ENCODE peak calls at places on chromosome 17, in eight cellular contexts. U, C, F, P, Y, V, K and Q are unnamed samples.

GRCh38 chr17:62309381-62309780 is 71.0 kb upstream of the EFCAB3 start:
- DNase-seq in U (no peak), V (no peak), Y (no peak), C (peak; percentile 21), K (no peak), F (no peak), P (no peak), Q (no peak)

GRCh38 chr17:36885161-36885735 is 52.0 kb upstream of the LHX1 start:
- DNase-seq in P (no peak), K (no peak), Y (no peak), C (no peak), V (no peak), U (no peak), F (no peak), Q (peak; percentile 44)

GRCh38 chr17:15468142-15468541 is 721 bp upstream of the CDRT4 start:
- DNase-seq in P (no peak), C (no peak), V (no peak), Y (no peak), K (no peak), U (no peak), F (no peak), Q (no peak)

GRCh38 chr17:30234954-30235353 is 543 bp downstream of the SLC6A4 start:
- DNase-seq in K (no peak), V (no peak), C (no peak), Y (no peak), P (no peak), F (no peak), U (no peak), Q (no peak)

GRCh38 chr17:80476877-80477646 is 655 bp upstream of the NPTX1 start:
- DNase-seq in V (no peak), F (no peak), P (no peak), U (no peak), K (no peak), C (no peak), Y (no peak), Q (no peak)

GRCh38 chr17:8832711-8833352 is 33.7 kb upstream of the MFSD6L start:
- DNase-seq in P (no peak), K (no peak), C (no peak), F (peak; percentile 85), Y (no peak), U (peak; percentile 67), V (peak; percentile 49), Q (no peak)

GRCh38 chr17:78324391-78325075 is 35.3 kb downstream of the SOCS3 start:
- DNase-seq in F (peak; percentile 71), P (peak; percentile 97), U (peak; percentile 50), K (no peak), V (no peak), Y (no peak), C (no peak), Q (peak; percentile 68)

GRCh38 chr17:22277595-22277994 is 585.3 kb downstream of the KCNJ18 start:
- DNase-seq in C (no peak), P (no peak), F (no peak), V (no peak), K (no peak), U (no peak), Y (no peak), Q (no peak)

GRCh38 chr17:7576432-7576937 is 3.0 kb upstream of the CD68 start:
- DNase-seq in Y (no peak), P (no peak), K (no peak), U (no peak), V (no peak), C (no peak), F (no peak), Q (no peak)

GRCh38 chr17:29345066-29345465 is 45.1 kb upstream of the TAOK1 start:
- DNase-seq in K (no peak), Y (no peak), C (no peak), F (no peak), U (no peak), P (no peak), V (no peak), Q (no peak)

GRCh38 chr17:69710926-69711325 is 296.4 kb downstream of the MAP2K6 start:
- DNase-seq in P (no peak), K (no peak), C (peak; percentile 35), Y (peak; percentile 60), F (no peak), V (no peak), U (no peak), Q (no peak)

GRCh38 chr17:74936470-74936799 is 737 bp downstream of the OTOP3 start:
- DNase-seq in K (no peak), F (no peak), Y (no peak), V (no peak), U (no peak), P (no peak), C (no peak), Q (no peak)

GRCh38 chr17:74938194-74938950 is 2.7 kb downstream of the OTOP3 start:
- DNase-seq in U (no peak), Y (no peak), F (no peak), V (no peak), K (no peak), P (no peak), C (no peak), Q (no peak)

GRCh38 chr17:74939534-74939933 is 3.8 kb downstream of the OTOP3 start:
- DNase-seq in V (no peak), P (no peak), C (no peak), K (no peak), U (no peak), Y (no peak), F (no peak), Q (no peak)

GRCh38 chr17:74935585-74936469 is at the start of gene OTOP3:
- DNase-seq in F (peak; percentile 65), V (no peak), K (no peak), C (no peak), Y (no peak), U (no peak), P (no peak), Q (no peak)

DNA sequence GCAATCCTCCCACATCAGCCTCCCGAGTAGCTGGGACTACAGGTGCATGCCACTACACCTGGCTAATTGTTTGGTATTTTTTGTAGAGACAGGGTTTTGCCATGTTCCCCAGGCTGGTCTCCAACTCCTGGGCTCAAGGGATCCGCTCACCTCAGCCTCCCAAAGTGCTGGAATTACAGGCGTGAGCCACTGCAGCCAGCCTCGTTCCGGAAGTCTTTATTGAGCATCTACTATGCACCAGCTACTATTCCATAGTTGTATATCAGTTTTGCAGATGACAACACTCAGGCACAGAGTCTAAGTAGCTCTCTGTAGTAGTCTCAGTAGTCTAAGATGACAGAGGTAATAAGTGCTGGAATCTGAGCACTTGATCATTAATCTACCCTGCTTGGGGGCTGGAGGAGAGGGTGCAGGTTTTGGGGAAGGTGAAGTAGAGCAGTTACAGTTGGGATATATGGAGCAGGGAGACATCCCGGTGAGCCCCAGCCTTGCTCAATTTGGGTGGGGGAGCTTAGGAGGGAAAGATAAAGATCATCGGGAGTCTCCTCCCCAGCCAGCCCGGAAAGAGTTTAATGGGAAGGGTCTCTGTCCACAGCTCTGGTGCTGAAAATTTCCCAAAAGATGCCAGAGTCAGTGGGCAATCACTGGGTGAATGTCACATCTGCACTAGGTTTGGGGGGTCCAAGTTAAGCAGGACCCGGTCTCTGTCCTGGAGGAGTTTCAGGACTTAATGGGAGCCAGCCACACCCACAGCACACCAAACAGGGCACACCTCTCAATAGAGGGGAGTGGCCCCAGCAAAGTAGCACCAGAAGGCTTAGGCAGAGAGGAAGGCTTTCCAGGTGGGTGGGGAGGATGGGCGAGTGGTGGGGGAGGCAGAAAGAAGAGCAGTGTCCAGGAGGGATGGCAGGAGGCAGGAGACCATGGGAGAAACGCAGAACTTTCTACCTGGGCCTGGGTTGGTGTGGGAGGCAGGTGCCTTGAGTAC is 1.7 kb downstream of the OTOP3 start:
- DNase-seq in K (no peak), V (no peak), F (peak; percentile 55), P (no peak), U (no peak), Y (peak; percentile 27), C (no peak), Q (no peak)
- TF ChIP-seq EZH2 in K (peak; percentile 55), V (no peak), F (peak; percentile 13), P (no peak), U (peak; percentile 75), Y (no peak), C (peak; percentile 61), Q (no peak)

GRCh38 chr17:34424814-34425490 is 61.9 kb upstream of the CCL1 start:
- DNase-seq in F (peak; percentile 75), V (no peak), U (no peak), Y (no peak), K (no peak), P (no peak), C (no peak), Q (no peak)
- TF ChIP-seq CTCF in F (peak; percentile 59), V (no peak), U (no peak), Y (no peak), K (no peak), P (no peak), C (no peak), Q (no peak)

DNA sequence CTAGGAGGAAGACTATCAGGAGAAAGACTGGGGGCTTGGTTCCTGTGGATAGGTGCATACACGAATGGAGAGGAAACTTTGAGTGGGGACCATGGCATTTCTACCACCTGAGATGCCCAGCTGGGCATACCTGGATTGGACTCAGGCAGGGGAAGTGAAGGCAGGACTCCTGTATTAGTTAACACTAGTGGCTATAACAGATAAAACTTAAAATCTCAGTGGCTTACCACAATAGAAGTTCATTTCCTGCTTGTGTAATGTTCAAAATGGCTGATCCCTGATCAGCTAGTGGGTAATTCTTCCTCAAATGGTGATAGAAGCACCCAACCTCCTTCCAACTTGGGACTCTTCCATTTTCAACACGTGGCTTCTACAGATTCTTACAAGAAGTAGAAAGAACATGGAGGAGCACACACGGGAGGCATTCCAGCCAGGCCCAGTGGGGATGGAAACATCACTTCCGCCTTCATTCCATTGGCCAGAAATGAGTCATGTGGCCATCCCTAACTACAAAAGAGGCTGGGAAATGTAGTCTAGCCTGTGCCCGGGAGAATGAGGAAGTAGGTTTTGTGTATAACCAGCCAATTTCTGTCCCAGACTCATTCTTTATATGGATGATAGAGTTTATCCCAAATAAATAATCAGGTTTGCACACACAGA is 112.1 kb downstream of the UTP18 start:
- DNase-seq in V (peak; percentile 82), P (peak; percentile 71), Y (peak; percentile 73), C (peak; percentile 41), K (peak; percentile 72), U (peak; percentile 88), F (peak; percentile 79), Q (peak; percentile 14)
- H3K27ac ChIP-seq in V (peak overlapping the region; percentile 53), P (no peak overlapping the region), Y (no peak overlapping the region), C (no peak overlapping the region), K (no peak overlapping the region), U (no peak overlapping the region), F (peak overlapping the region; percentile 68), Q (no peak overlapping the region)

GRCh38 chr17:46832945-46833839 is 14.7 kb upstream of the WNT3 start:
- DNase-seq in C (no peak), U (no peak), Y (peak; percentile 59), K (peak; percentile 57), P (no peak), F (no peak), V (peak; percentile 40), Q (peak; percentile 77)

GRCh38 chr17:46832306-46832895 is 13.9 kb upstream of the WNT3 start:
- DNase-seq in F (no peak), U (no peak), Y (no peak), V (no peak), C (no peak), K (no peak), P (no peak), Q (no peak)

GRCh38 chr17:46833840-46834208 is 15.3 kb upstream of the WNT3 start:
- DNase-seq in C (no peak), V (no peak), Y (no peak), U (no peak), K (no peak), F (no peak), P (no peak), Q (no peak)

GRCh38 chr17:46834846-46835245 is 16.4 kb upstream of the WNT3 start:
- DNase-seq in F (no peak), K (no peak), U (no peak), Y (no peak), C (no peak), V (no peak), P (no peak), Q (no peak)

GRCh38 chr17:46831573-46832305 is 13.2 kb upstream of the WNT3 start:
- DNase-seq in V (no peak), C (no peak), K (no peak), Y (no peak), U (no peak), P (no peak), F (no peak), Q (no peak)
- TF ChIP-seq EZH2 in V (no peak), C (no peak), K (no peak), Y (no peak), U (no peak), P (no peak), F (no peak), Q (no peak)